ENCODE peak calls at places on chromosomes 16 and 17, in nine cellular contexts. One of them, this sample, is unnamed.

GRCh38 chr16:59259074-59259963 is 525.2 kb upstream of the GOT2 start:
- DNase-seq in upper lobe of left lung: no peak
- DNase-seq in A549: no peak
- DNase-seq in ovary: no peak
- DNase-seq in lower leg skin: no peak
- DNase-seq in testis: no peak
- DNase-seq in heart left ventricle: no peak
- DNase-seq in uterus: no peak
- DNase-seq in stomach: no peak
- DNase-seq in this sample: no peak

GRCh38 chr17:55067697-55068439 is 99.3 kb downstream of the STXBP4 start:
- DNase-seq in stomach: no peak
- DNase-seq in heart left ventricle: no peak
- DNase-seq in ovary: no peak
- DNase-seq in upper lobe of left lung: no peak
- DNase-seq in testis: no peak
- DNase-seq in uterus: no peak
- DNase-seq in A549: no peak
- DNase-seq in lower leg skin: no peak
- DNase-seq in this sample: no peak

GRCh38 chr16:83689385-83689831 is 118.4 kb upstream of the HSBP1 start:
- DNase-seq in uterus: peak
- DNase-seq in heart left ventricle: no peak
- DNase-seq in testis: no peak
- DNase-seq in A549: no peak
- DNase-seq in ovary: no peak
- DNase-seq in lower leg skin: no peak
- DNase-seq in upper lobe of left lung: no peak
- DNase-seq in stomach: no peak
- DNase-seq in this sample: no peak

GRCh38 chr17:63635787-63636186 is 13.6 kb downstream of the MAP3K3 start:
- DNase-seq in ovary: no peak
- DNase-seq in uterus: no peak
- DNase-seq in heart left ventricle: no peak
- DNase-seq in testis: no peak
- DNase-seq in stomach: no peak
- DNase-seq in upper lobe of left lung: no peak
- DNase-seq in A549: no peak
- DNase-seq in lower leg skin: no peak
- DNase-seq in this sample: no peak

GRCh38 chr17:55320594-55321506 is 56.1 kb downstream of the HLF start:
- DNase-seq in testis: no peak
- DNase-seq in ovary: no peak
- DNase-seq in uterus: no peak
- DNase-seq in lower leg skin: peak
- DNase-seq in upper lobe of left lung: peak
- DNase-seq in A549: no peak
- DNase-seq in stomach: peak
- DNase-seq in heart left ventricle: no peak
- DNase-seq in this sample: no peak

GRCh38 chr17:247767-248166 is 66.3 kb upstream of the DOC2B start:
- DNase-seq in heart left ventricle: peak
- DNase-seq in upper lobe of left lung: no peak
- DNase-seq in testis: no peak
- DNase-seq in ovary: no peak
- DNase-seq in stomach: peak
- DNase-seq in uterus: peak
- DNase-seq in lower leg skin: peak
- DNase-seq in A549: no peak
- DNase-seq in this sample: no peak

GRCh38 chr17:77957215-77957868 is 1.2 kb upstream of the TNRC6C start:
- DNase-seq in lower leg skin: no peak
- DNase-seq in testis: no peak
- DNase-seq in heart left ventricle: no peak
- DNase-seq in uterus: no peak
- DNase-seq in A549: peak
- DNase-seq in stomach: no peak
- DNase-seq in upper lobe of left lung: no peak
- DNase-seq in ovary: no peak
- DNase-seq in this sample: no peak

GRCh38 chr17:38591759-38592241 is 14.0 kb downstream of the SRCIN1 start:
- DNase-seq in heart left ventricle: no peak
- DNase-seq in lower leg skin: no peak
- DNase-seq in ovary: no peak
- DNase-seq in upper lobe of left lung: no peak
- DNase-seq in stomach: no peak
- DNase-seq in testis: no peak
- DNase-seq in A549: no peak
- DNase-seq in uterus: no peak
- DNase-seq in this sample: no peak

GRCh38 chr16:23114131-23114904 is 34.9 kb downstream of the USP31 start:
- DNase-seq in testis: no peak
- DNase-seq in upper lobe of left lung: no peak
- DNase-seq in uterus: no peak
- DNase-seq in A549: no peak
- DNase-seq in stomach: no peak
- DNase-seq in lower leg skin: no peak
- DNase-seq in heart left ventricle: no peak
- DNase-seq in ovary: no peak
- DNase-seq in this sample: no peak

GRCh38 chr16:12891836-12892235 is 9.6 kb upstream of the SHISA9 start:
- DNase-seq in A549: no peak
- DNase-seq in uterus: no peak
- DNase-seq in upper lobe of left lung: no peak
- DNase-seq in testis: no peak
- DNase-seq in stomach: no peak
- DNase-seq in ovary: no peak
- DNase-seq in heart left ventricle: no peak
- DNase-seq in lower leg skin: no peak
- DNase-seq in this sample: no peak

GRCh38 chr16:22336581-22336980 is 37.8 kb downstream of the CDR2 start:
- DNase-seq in uterus: no peak
- DNase-seq in upper lobe of left lung: no peak
- DNase-seq in lower leg skin: no peak
- DNase-seq in ovary: no peak
- DNase-seq in stomach: no peak
- DNase-seq in testis: no peak
- DNase-seq in heart left ventricle: no peak
- DNase-seq in A549: no peak
- DNase-seq in this sample: no peak

GRCh38 chr17:17137731-17138585 is 68.2 kb downstream of the PLD6 start:
- DNase-seq in testis: no peak
- DNase-seq in ovary: no peak
- DNase-seq in uterus: no peak
- DNase-seq in lower leg skin: no peak
- DNase-seq in heart left ventricle: no peak
- DNase-seq in upper lobe of left lung: no peak
- DNase-seq in stomach: peak
- DNase-seq in A549: no peak
- DNase-seq in this sample: no peak

GRCh38 chr16:7216719-7217118 is 115.9 kb upstream of the RBFOX1 start:
- DNase-seq in upper lobe of left lung: no peak
- DNase-seq in lower leg skin: no peak
- DNase-seq in testis: no peak
- DNase-seq in A549: no peak
- DNase-seq in stomach: no peak
- DNase-seq in ovary: no peak
- DNase-seq in heart left ventricle: no peak
- DNase-seq in uterus: no peak
- DNase-seq in this sample: no peak

GRCh38 chr17:32331243-32332040 is 10.5 kb downstream of the C17orf75 start:
- DNase-seq in testis: no peak
- DNase-seq in stomach: no peak
- DNase-seq in A549: no peak
- DNase-seq in upper lobe of left lung: no peak
- DNase-seq in heart left ventricle: no peak
- DNase-seq in ovary: no peak
- DNase-seq in uterus: no peak
- DNase-seq in lower leg skin: no peak
- DNase-seq in this sample: no peak

GRCh38 chr17:28946239-28946638 is 5.1 kb downstream of the PHF12 start:
- DNase-seq in stomach: no peak
- DNase-seq in heart left ventricle: no peak
- DNase-seq in testis: no peak
- DNase-seq in upper lobe of left lung: no peak
- DNase-seq in A549: no peak
- DNase-seq in lower leg skin: no peak
- DNase-seq in ovary: no peak
- DNase-seq in uterus: no peak
- DNase-seq in this sample: no peak

GRCh38 chr16:72401079-72401361 is 229.1 kb upstream of the PMFBP1 start:
- DNase-seq in ovary: no peak
- DNase-seq in lower leg skin: no peak
- DNase-seq in testis: no peak
- DNase-seq in upper lobe of left lung: no peak
- DNase-seq in A549: no peak
- DNase-seq in uterus: no peak
- DNase-seq in heart left ventricle: no peak
- DNase-seq in stomach: no peak
- DNase-seq in this sample: no peak

GRCh38 chr17:5111402-5112204 is at the start of gene ZNF232:
- DNase-seq in testis: peak
- DNase-seq in stomach: peak
- DNase-seq in uterus: peak
- DNase-seq in A549: peak
- DNase-seq in upper lobe of left lung: peak
- DNase-seq in lower leg skin: peak
- DNase-seq in ovary: peak
- DNase-seq in heart left ventricle: peak
- DNase-seq in this sample: peak

GRCh38 chr17:46732754-46733398 is 85.6 kb downstream of the WNT3 start:
- DNase-seq in ovary: no peak
- DNase-seq in stomach: no peak
- DNase-seq in heart left ventricle: no peak
- DNase-seq in uterus: no peak
- DNase-seq in A549: no peak
- DNase-seq in lower leg skin: no peak
- DNase-seq in upper lobe of left lung: no peak
- DNase-seq in testis: no peak
- DNase-seq in this sample: no peak

GRCh38 chr17:10603889-10604288 is 53.2 kb downstream of the MYH3 start:
- DNase-seq in lower leg skin: no peak
- DNase-seq in ovary: no peak
- DNase-seq in stomach: no peak
- DNase-seq in heart left ventricle: no peak
- DNase-seq in A549: no peak
- DNase-seq in uterus: no peak
- DNase-seq in testis: no peak
- DNase-seq in upper lobe of left lung: no peak
- DNase-seq in this sample: no peak
- TF ChIP-seq POLR2A in lower leg skin: no peak
- TF ChIP-seq POLR2A in ovary: no peak
- TF ChIP-seq POLR2A in stomach: no peak
- TF ChIP-seq POLR2A in heart left ventricle: no peak
- TF ChIP-seq POLR2A in A549: no peak
- TF ChIP-seq POLR2A in uterus: no peak
- TF ChIP-seq POLR2A in testis: no peak
- TF ChIP-seq POLR2A in upper lobe of left lung: no peak
- TF ChIP-seq POLR2A in this sample: no peak

DNA sequence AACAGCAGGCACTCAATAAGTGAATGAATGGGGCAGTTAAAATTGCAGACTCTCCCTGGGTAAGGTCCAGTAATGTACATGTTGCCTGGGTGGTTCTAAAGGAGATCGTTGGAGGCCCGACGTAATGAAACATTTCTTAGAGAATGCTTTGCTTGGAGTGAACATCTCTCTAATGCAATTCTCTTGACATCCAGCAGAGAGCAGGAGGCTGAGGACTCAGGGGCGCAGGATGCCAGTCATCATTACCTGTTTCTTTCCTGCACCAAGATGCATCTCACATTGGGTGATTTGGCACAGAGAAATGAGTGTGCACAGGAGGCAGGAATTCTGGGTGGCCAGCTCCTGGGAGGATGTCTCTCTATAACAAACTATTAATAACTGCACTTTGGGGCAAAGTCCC is 130.3 kb upstream of the RBBP6 start:
- DNase-seq in upper lobe of left lung: no peak
- DNase-seq in testis: no peak
- DNase-seq in stomach: no peak
- DNase-seq in ovary: no peak
- DNase-seq in lower leg skin: peak
- DNase-seq in uterus: no peak
- DNase-seq in A549: peak
- DNase-seq in heart left ventricle: no peak
- DNase-seq in this sample: no peak
- TF ChIP-seq CTCF in upper lobe of left lung: no peak
- TF ChIP-seq CTCF in testis: no peak
- TF ChIP-seq CTCF in stomach: no peak
- TF ChIP-seq CTCF in ovary: no peak
- TF ChIP-seq CTCF in lower leg skin: no peak
- TF ChIP-seq CTCF in uterus: no peak
- TF ChIP-seq CTCF in A549: peak
- TF ChIP-seq CTCF in heart left ventricle: no peak
- TF ChIP-seq CTCF in this sample: no peak

DNA sequence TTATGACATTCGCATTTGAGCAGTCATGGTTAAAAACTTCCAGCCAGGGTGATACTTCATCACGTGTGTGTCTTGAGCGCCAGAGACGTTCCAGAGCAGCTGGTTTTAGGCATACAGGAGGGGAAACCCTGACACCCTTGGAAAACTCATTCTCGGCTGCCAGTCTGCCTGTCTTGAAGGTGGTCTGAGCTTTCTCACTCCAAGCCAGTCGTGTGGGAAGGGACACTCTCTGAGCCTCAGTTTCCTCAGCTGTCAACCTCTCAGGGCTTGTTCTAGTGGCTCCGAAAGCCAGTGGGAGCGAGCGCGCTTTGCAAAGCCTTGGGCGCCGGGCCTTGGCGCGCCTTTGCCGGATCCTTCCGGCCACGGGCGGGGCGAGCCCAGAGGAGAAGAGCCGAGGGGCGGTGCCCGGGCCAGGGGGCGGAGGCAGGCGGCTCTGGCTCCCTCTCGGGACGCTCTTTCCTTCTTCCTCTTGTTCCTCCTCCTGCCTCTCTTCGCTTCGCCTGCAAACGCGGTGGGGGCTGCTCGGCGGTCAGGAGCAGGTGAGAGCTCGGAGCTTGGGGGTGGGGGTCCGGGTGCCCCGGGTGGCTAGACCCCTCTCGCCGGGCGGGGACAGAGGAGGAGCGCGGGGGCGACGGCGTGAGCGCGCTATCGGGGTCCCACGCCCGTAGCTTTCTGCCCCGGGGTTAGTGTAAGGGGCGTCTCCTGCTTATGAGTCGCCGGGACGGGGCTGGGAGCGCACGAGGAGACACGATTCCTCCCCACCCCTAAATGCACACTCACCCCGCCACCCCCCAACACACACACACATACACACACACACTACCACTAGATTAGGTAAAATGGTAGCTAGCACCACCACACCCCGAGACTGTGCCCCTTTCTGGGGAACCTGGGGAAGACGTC is at the start of gene LDAF1:
- DNase-seq in heart left ventricle: peak
- DNase-seq in A549: peak
- DNase-seq in upper lobe of left lung: peak
- DNase-seq in testis: peak
- DNase-seq in lower leg skin: peak
- DNase-seq in stomach: peak
- DNase-seq in uterus: peak
- DNase-seq in ovary: peak
- DNase-seq in this sample: peak
- TF ChIP-seq POLR2A in heart left ventricle: peak
- TF ChIP-seq POLR2A in A549: no peak
- TF ChIP-seq POLR2A in upper lobe of left lung: no peak
- TF ChIP-seq POLR2A in testis: no peak
- TF ChIP-seq POLR2A in lower leg skin: no peak
- TF ChIP-seq POLR2A in stomach: no peak
- TF ChIP-seq POLR2A in uterus: peak
- TF ChIP-seq POLR2A in ovary: no peak
- TF ChIP-seq POLR2A in this sample: no peak

GRCh38 chr17:74750327-74751069 is 2.1 kb downstream of the NHERF1 start:
- DNase-seq in uterus: no peak
- DNase-seq in ovary: peak
- DNase-seq in A549: no peak
- DNase-seq in testis: no peak
- DNase-seq in stomach: peak
- DNase-seq in upper lobe of left lung: no peak
- DNase-seq in heart left ventricle: no peak
- DNase-seq in lower leg skin: no peak
- DNase-seq in this sample: no peak
- TF ChIP-seq CTCF in uterus: no peak
- TF ChIP-seq CTCF in ovary: no peak
- TF ChIP-seq CTCF in A549: no peak
- TF ChIP-seq CTCF in testis: no peak
- TF ChIP-seq CTCF in stomach: no peak
- TF ChIP-seq CTCF in upper lobe of left lung: no peak
- TF ChIP-seq CTCF in heart left ventricle: no peak
- TF ChIP-seq CTCF in lower leg skin: no peak
- TF ChIP-seq CTCF in this sample: no peak

This sample was measured in esophagus squamous epithelium.